ENCODE peak calls at places on chromosomes 4 and X, in five cellular contexts. C is astrocyte of the hippocampus; Q is activated CD8-positive, alpha-beta memory T cell treated with anti-CD3 and anti-CD28 coated beads, Interleukin-2, amount 50 U/mL, for 48 hours; T is GM18507; P is GM23338. V is an unnamed sample.

GRCh38 chrX:13085533-13085932 is 41.1 kb upstream of the FAM9C start:
- DNase-seq in C (no peak), T (no peak), P (no peak), Q (peak), V (no peak)

GRCh38 chrX:43845776-43846175 is 36.5 kb downstream of the MAOB start:
- DNase-seq in Q (no peak), T (no peak), C (no peak), P (no peak), V (no peak)

GRCh38 chr4:186029731-186030421 is 39.1 kb upstream of the TLR3 start:
- DNase-seq in Q (no peak), P (peak), C (peak), T (no peak), V (no peak)

GRCh38 chr4:99968330-99968729 is 18.3 kb upstream of the H2AZ1 start:
- DNase-seq in C (peak), T (no peak), P (peak), Q (no peak), V (peak)

GRCh38 chr4:76641351-76641750 is 206.3 kb downstream of the SHROOM3 start:
- DNase-seq in P (no peak), T (no peak), C (no peak), Q (no peak), V (no peak)

GRCh38 chr4:172760512-172760911 is 408.1 kb upstream of the GALNT7 start:
- DNase-seq in Q (no peak), T (no peak), P (no peak), C (no peak), V (no peak)

GRCh38 chr4:176834531-176834930 is 41.8 kb upstream of the VEGFC start:
- DNase-seq in Q (no peak), P (no peak), C (no peak), T (no peak), V (no peak)

GRCh38 chr4:140635606-140636005 is 66.8 kb upstream of the UCP1 start:
- DNase-seq in P (peak), T (no peak), C (peak), Q (no peak), V (peak)

GRCh38 chr4:105624530-105624929 is 72.1 kb downstream of the ARHGEF38 start:
- DNase-seq in C (peak), T (no peak), P (no peak), Q (no peak), V (peak)

GRCh38 chrX:138026211-138026610 is 460.3 kb downstream of the ZIC3 start:
- DNase-seq in C (peak), T (no peak), P (peak), Q (no peak), V (no peak)

GRCh38 chr4:1638272-1638598 is 45.9 kb downstream of the FAM53A start:
- DNase-seq in T (no peak), Q (no peak), C (no peak), P (no peak), V (no peak)

GRCh38 chrX:50211510-50211909 is 6.9 kb downstream of the CCNB3 start:
- DNase-seq in P (peak), T (no peak), C (no peak), Q (no peak), V (no peak)

GRCh38 chrX:138127314-138127713 is 561.4 kb downstream of the ZIC3 start:
- DNase-seq in P (no peak), C (peak), Q (no peak), T (no peak), V (no peak)

GRCh38 chr4:111475001-111475400 is 670.3 kb upstream of the FAM241A start:
- DNase-seq in P (peak), T (no peak), C (peak), Q (no peak), V (peak)

GRCh38 chr4:58093352-58093751 is 983.2 kb upstream of the IGFBP7 start:
- DNase-seq in T (no peak), P (peak), C (no peak), Q (no peak), V (no peak)

GRCh38 chr4:52102587-52102986 is 51.5 kb downstream of the SPATA18 start:
- DNase-seq in Q (no peak), C (no peak), P (no peak), T (no peak), V (peak)

GRCh38 chrX:49184294-49185061 is 1.7 kb downstream of the PRICKLE3 start:
- DNase-seq in C (peak), T (no peak), Q (no peak), P (peak), V (peak)

GRCh38 chr4:5036239-5036638 is 15.0 kb upstream of the STK32B start:
- DNase-seq in C (peak), T (no peak), Q (no peak), P (no peak), V (peak)

GRCh38 chrX:118773782-118774181 is 46.4 kb downstream of the IL13RA1 start:
- DNase-seq in Q (no peak), C (no peak), P (no peak), T (no peak), V (peak)

V was measured in renal cortical epithelial cell.